ENCODE peak calls at places on chromosomes 2 and 18, in ten cellular contexts. E, A, J, P, B, W, Q, K, L and M are unnamed samples.

GRCh38 chr2:212109217-212109616 is 429.4 kb downstream of the ERBB4 start:
- DNase-seq in P (no peak), W (no peak), Q (no peak), J (no peak), B (no peak), L (no peak), E (no peak), A (no peak), K (no peak), M (no peak)

GRCh38 chr2:88139203-88139702 is 11.4 kb upstream of the FABP1 start:
- DNase-seq in L (no peak), E (no peak), J (no peak), W (no peak), A (no peak), K (no peak), Q (no peak), B (no peak), P (no peak), M (no peak)

GRCh38 chr2:61726456-61727209 is 127.2 kb downstream of the FAM161A start:
- DNase-seq in L (no peak), B (no peak), J (no peak), Q (peak; percentile 15), A (no peak), W (no peak), P (no peak), K (no peak), E (no peak), M (no peak)

GRCh38 chr2:205273627-205274026 is 408.7 kb upstream of the NRP2 start:
- DNase-seq in J (no peak), Q (no peak), L (peak; percentile 14), P (no peak), K (no peak), W (no peak), A (peak; percentile 49), E (no peak), B (no peak), M (no peak)

GRCh38 chr2:42086500-42086953 is 38.7 kb downstream of the PKDCC start:
- DNase-seq in E (peak; percentile 70), W (peak; percentile 71), K (peak; percentile 70), L (peak; percentile 59), B (peak; percentile 9), P (no peak), J (no peak), Q (peak; percentile 59), A (peak; percentile 70), M (peak; percentile 29)

GRCh38 chr2:219025637-219026585 is 15.4 kb downstream of the CFAP65 start:
- DNase-seq in E (no peak), K (no peak), A (no peak), J (no peak), Q (no peak), L (no peak), B (no peak), P (no peak), W (peak; percentile 69), M (no peak)

GRCh38 chr2:234881413-234882241 is 70.2 kb upstream of the SH3BP4 start:
- DNase-seq in A (peak; percentile 43), P (peak; percentile 46), W (peak; percentile 94), Q (peak; percentile 70), L (peak; percentile 98), J (peak; percentile 24), K (peak; percentile 79), E (peak; percentile 94), B (no peak), M (peak; percentile 68)

GRCh38 chr2:239369631-239370161 is 31.1 kb downstream of the HDAC4 start:
- DNase-seq in W (peak; percentile 62), E (no peak), A (no peak), J (peak; percentile 83), P (peak; percentile 54), B (no peak), Q (peak; percentile 95), L (no peak), K (no peak), M (peak; percentile 86)

GRCh38 chr2:95267458-95268207 is 6.6 kb upstream of the PROM2 start:
- DNase-seq in B (no peak), P (no peak), A (no peak), W (no peak), E (no peak), Q (no peak), J (no peak), L (no peak), K (peak; percentile 46), M (no peak)

GRCh38 chr2:46364797-46365457 is 67.7 kb downstream of the EPAS1 start:
- DNase-seq in P (no peak), E (peak; percentile 53), Q (peak; percentile 57), W (peak; percentile 37), B (peak; percentile 10), A (peak; percentile 39), L (peak; percentile 45), K (no peak), J (peak; percentile 20), M (peak; percentile 26)

GRCh38 chr2:215671691-215672090 is 235.8 kb upstream of the FN1 start:
- DNase-seq in B (no peak), W (no peak), Q (no peak), E (no peak), J (no peak), K (no peak), P (no peak), L (no peak), A (no peak), M (no peak)

GRCh38 chr2:202765435-202765834 is 106.1 kb downstream of the ICA1L start:
- DNase-seq in Q (no peak), P (no peak), K (no peak), E (no peak), A (no peak), W (no peak), J (no peak), B (no peak), L (no peak), M (no peak)

GRCh38 chr18:50734342-50734741 is 85.5 kb downstream of the MRO start:
- DNase-seq in A (peak; percentile 15), B (no peak), W (no peak), E (no peak), Q (no peak), P (no peak), K (no peak), L (no peak), J (no peak), M (no peak)

GRCh38 chr18:55362303-55362702 is 225.7 kb downstream of the TCF4 start:
- DNase-seq in L (no peak), Q (no peak), P (no peak), J (no peak), E (no peak), B (no peak), K (no peak), W (no peak), A (no peak), M (no peak)

GRCh38 chr2:238093181-238094140 is 6.7 kb upstream of the ESPNL start:
- DNase-seq in P (peak; percentile 27), W (no peak), Q (no peak), A (no peak), B (no peak), E (peak; percentile 23), J (no peak), L (no peak), K (no peak), M (no peak)

GRCh38 chr18:3284501-3284900 is 22.6 kb downstream of the MYL12B start:
- DNase-seq in K (no peak), W (no peak), Q (no peak), B (no peak), P (no peak), J (no peak), E (no peak), A (no peak), L (no peak), M (no peak)

GRCh38 chr2:99337164-99337930 is at the start of gene EIF5B:
- DNase-seq in J (peak; percentile 87), E (peak; percentile 94), P (peak; percentile 92), W (peak; percentile 95), Q (peak; percentile 92), K (peak; percentile 96), L (peak; percentile 91), A (peak; percentile 97), B (peak; percentile 91), M (peak; percentile 95)

GRCh38 chr2:11140492-11140891 is 14.8 kb upstream of the SLC66A3 start:
- DNase-seq in K (no peak), B (no peak), A (no peak), J (no peak), P (no peak), E (no peak), W (no peak), L (no peak), Q (no peak), M (no peak)

GRCh38 chr2:11433875-11434274 is 32.1 kb downstream of the E2F6 start:
- DNase-seq in K (no peak), E (no peak), J (no peak), B (no peak), A (no peak), W (no peak), P (no peak), L (no peak), Q (no peak), M (no peak)

GRCh38 chr2:217853301-217853881 is 149.4 kb downstream of the TNS1 start:
- DNase-seq in W (no peak), K (no peak), Q (no peak), L (no peak), J (no peak), B (no peak), E (no peak), A (no peak), P (no peak), M (no peak)

GRCh38 chr2:15241929-15242328 is 319.2 kb downstream of the NBAS start:
- DNase-seq in B (no peak), W (no peak), Q (no peak), L (no peak), E (no peak), K (no peak), A (no peak), J (no peak), P (no peak), M (no peak)

GRCh38 chr2:5250482-5250881 is 441.7 kb upstream of the SOX11 start:
- DNase-seq in B (no peak), P (no peak), Q (no peak), E (peak; percentile 31), J (no peak), L (no peak), A (peak; percentile 71), W (peak; percentile 28), K (no peak), M (no peak)

GRCh38 chr2:173427887-173428683 is 73.4 kb downstream of the CDCA7 start:
- DNase-seq in P (no peak), B (no peak), A (no peak), W (no peak), K (no peak), Q (no peak), E (no peak), J (no peak), L (peak; percentile 88), M (no peak)